ENCODE peak calls at places on chromosomes 6 and 20, in eight cellular contexts. I is AG10803, W is psoas muscle, O is BJ, Y is prostate gland, N is RWPE2, U is PC-3, P is transverse colon. G is an unnamed sample.

GRCh38 chr6:1297746-1298145 is 14.2 kb upstream of the FOXQ1 start:
- DNase-seq in I (peak), W (no peak), O (peak), Y (no peak), N (no peak), U (no peak), P (no peak), G (no peak)

GRCh38 chr20:24863356-24863755 is 85.7 kb upstream of the CST7 start:
- DNase-seq in I (peak), W (no peak), O (no peak), Y (no peak), N (no peak), U (no peak), P (no peak), G (peak)

GRCh38 chr20:49786671-49787370 is 25.8 kb upstream of the SLC9A8 start:
- DNase-seq in I (no peak), W (no peak), O (no peak), Y (no peak), N (no peak), U (peak), P (no peak), G (no peak)

GRCh38 chr6:158861686-158862381 is 42.7 kb upstream of the EZR start:
- DNase-seq in I (no peak), W (no peak), O (no peak), Y (peak), N (no peak), U (peak), P (no peak), G (no peak)

GRCh38 chr6:168950500-168951223 is 303.0 kb downstream of the THBS2 start:
- DNase-seq in I (peak), W (no peak), O (no peak), Y (no peak), N (no peak), U (no peak), P (no peak), G (no peak)

GRCh38 chr6:28980797-28981390 is 24.2 kb downstream of the ZNF311 start:
- DNase-seq in I (peak), W (peak), O (no peak), Y (no peak), N (no peak), U (peak), P (peak), G (peak)

GRCh38 chr6:45378324-45378926 is 691 bp upstream of the SUPT3H start:
- DNase-seq in I (no peak), W (peak), O (no peak), Y (peak), N (no peak), U (no peak), P (no peak), G (no peak)

GRCh38 chr6:167424700-167425099 is 99.8 kb downstream of the TTLL2 start:
- DNase-seq in I (no peak), W (no peak), O (no peak), Y (no peak), N (no peak), U (no peak), P (no peak), G (no peak)

GRCh38 chr6:158830736-158831135 is 11.6 kb upstream of the EZR start:
- DNase-seq in I (no peak), W (no peak), O (no peak), Y (no peak), N (no peak), U (no peak), P (no peak), G (no peak)

GRCh38 chr20:25344634-25345033 is 46.0 kb downstream of the ABHD12 start:
- DNase-seq in I (no peak), W (no peak), O (no peak), Y (no peak), N (no peak), U (no peak), P (no peak), G (no peak)

GRCh38 chr6:141653590-141653989 is 479.1 kb upstream of the GJE1 start:
- DNase-seq in I (no peak), W (no peak), O (no peak), Y (no peak), N (no peak), U (no peak), P (no peak), G (no peak)

GRCh38 chr6:163708459-163708858 is 293.9 kb downstream of the QKI start:
- DNase-seq in I (no peak), W (no peak), O (no peak), Y (no peak), N (no peak), U (no peak), P (peak), G (no peak)

DNA sequence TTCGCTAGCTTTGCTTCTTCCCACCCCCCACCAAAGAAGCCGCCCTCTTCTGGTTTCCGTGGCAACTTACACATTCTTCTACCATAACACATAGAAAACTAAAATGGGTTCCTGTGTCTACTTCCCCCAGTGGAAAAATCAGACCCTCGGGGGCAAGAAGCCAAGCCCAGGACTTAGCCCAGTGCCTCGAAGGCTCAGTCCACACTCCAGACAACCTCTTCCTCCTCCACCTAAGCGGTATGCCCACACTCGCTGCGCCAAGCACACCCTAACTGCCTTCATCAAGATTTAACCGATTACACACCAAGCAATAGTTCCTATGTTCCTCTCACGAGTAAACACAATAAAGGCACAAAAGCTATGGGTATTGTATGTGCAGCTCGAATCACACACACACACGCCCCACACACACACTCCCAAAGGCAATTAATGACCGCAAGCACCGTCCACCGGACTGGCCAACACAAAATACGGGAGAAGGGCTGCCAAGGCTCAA is 537 bp downstream of the PPIL4 start:
- DNase-seq in I (peak), W (peak), O (no peak), Y (peak), N (no peak), U (peak), P (peak), G (peak)
- TF ChIP-seq CTCF in I (peak), W (peak), O (peak), Y (no peak), N (no peak), U (no peak), P (no peak), G (no peak)

DNA sequence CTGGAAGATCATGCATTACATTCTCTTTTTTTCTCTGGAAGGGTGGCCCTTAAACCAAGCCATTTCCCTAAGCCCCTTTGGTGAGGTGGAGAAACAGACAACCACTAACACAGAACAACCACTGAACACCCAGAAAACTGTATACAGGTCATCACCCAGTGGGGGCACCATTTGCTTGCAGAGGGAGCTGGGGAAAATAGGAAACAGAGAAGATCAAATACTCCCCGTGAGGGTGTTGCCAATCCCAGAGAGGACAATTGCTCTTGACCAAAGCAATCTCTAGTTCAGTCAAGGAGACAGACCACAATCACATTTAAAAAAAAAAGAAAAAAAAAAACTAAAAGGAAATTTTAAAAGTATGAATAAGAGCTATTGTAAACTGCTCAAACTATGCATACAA is 865 bp upstream of the DAAM2 start:
- DNase-seq in I (peak), W (no peak), O (no peak), Y (no peak), N (no peak), U (no peak), P (no peak), G (no peak)
- H3K4me3 ChIP-seq in I (no peak), W (peak), O (no peak), Y (no peak), N (no peak), U (no peak), P (no peak), G (no peak)

GRCh38 chr6:50936277-50936681 is 117.6 kb downstream of the TFAP2B start:
- DNase-seq in I (peak), W (no peak), O (no peak), Y (no peak), N (no peak), U (no peak), P (no peak), G (peak)
- TF ChIP-seq CTCF in I (no peak), W (no peak), O (no peak), Y (no peak), N (no peak), U (no peak), P (no peak), G (no peak)

GRCh38 chr20:57895161-57895855 is 185.5 kb upstream of the PMEPA1 start:
- DNase-seq in I (no peak), W (no peak), O (no peak), Y (no peak), N (peak), U (no peak), P (no peak), G (no peak)
- H3K4me3 ChIP-seq in I (no peak), W (no peak), O (no peak), Y (no peak), N (no peak), U (no peak), P (no peak), G (no peak)

GRCh38 chr6:39362487-39362865 is 40.0 kb upstream of the KCNK16 start:
- DNase-seq in I (peak), W (no peak), O (no peak), Y (no peak), N (no peak), U (peak), P (no peak), G (no peak)
- TF ChIP-seq CTCF in I (peak), W (no peak), O (peak), Y (no peak), N (peak), U (no peak), P (no peak), G (no peak)

GRCh38 chr6:109379706-109380105 is 2.6 kb downstream of the CD164 start:
- DNase-seq in I (peak), W (no peak), O (no peak), Y (no peak), N (no peak), U (peak), P (no peak), G (no peak)
- H3K4me3 ChIP-seq in I (peak), W (peak), O (peak), Y (peak), N (peak), U (peak), P (no peak), G (peak)

DNA sequence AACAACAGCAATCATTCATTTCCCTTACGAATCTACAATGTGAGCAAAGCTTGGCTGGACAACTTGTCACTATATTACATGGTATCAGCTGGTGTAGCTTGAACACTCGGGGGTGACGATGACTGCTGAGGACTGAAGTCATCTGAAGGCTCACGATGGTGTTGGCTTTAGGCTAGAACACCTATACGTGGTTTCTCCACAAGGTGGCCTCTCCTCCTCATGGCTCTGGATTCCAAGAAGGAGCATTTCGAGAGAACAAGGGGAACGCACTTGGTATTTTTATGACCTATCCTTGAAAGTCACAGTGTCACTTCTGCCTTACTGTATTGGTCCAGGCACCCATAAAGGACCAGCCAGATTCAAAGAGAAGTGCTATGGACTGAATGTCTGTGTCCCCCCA is 37.5 kb upstream of the ADGRF1 start:
- DNase-seq in I (no peak), W (no peak), O (no peak), Y (no peak), N (no peak), U (no peak), P (no peak), G (no peak)
- TF ChIP-seq CTCF in I (peak), W (no peak), O (peak), Y (no peak), N (no peak), U (peak), P (no peak), G (no peak)

GRCh38 chr20:34978092-34978744 is 22.6 kb downstream of the MYH7B start:
- DNase-seq in I (no peak), W (peak), O (no peak), Y (no peak), N (no peak), U (no peak), P (no peak), G (no peak)
- H3K4me3 ChIP-seq in I (no peak), W (peak), O (no peak), Y (no peak), N (no peak), U (no peak), P (no peak), G (no peak)

GRCh38 chr6:160971151-160971550 is 20.4 kb upstream of the MAP3K4 start:
- DNase-seq in I (peak), W (no peak), O (no peak), Y (no peak), N (no peak), U (no peak), P (no peak), G (no peak)
- TF ChIP-seq CTCF in I (no peak), W (no peak), O (no peak), Y (no peak), N (no peak), U (no peak), P (no peak), G (no peak)

G was measured in astrocyte of the cerebellum.